ENCODE peak calls at places on chromosomes 1 and 21, in four cellular contexts. One of them, this sample, is unnamed.

GRCh38 chr1:203127672-203128611 is at the start of gene ADORA1:
- DNase-seq in NCI-H2029 treated with DMSO at 0.1 percent for 48 hours: no peak
- DNase-seq in HuH-7.5: peak
- DNase-seq in fibroblast of mammary gland: peak
- DNase-seq in this sample: no peak

GRCh38 chr1:220093361-220094015 is 444 bp upstream of the IARS2 start:
- DNase-seq in NCI-H2029 treated with DMSO at 0.1 percent for 48 hours: peak
- DNase-seq in HuH-7.5: no peak
- DNase-seq in fibroblast of mammary gland: peak
- DNase-seq in this sample: no peak

GRCh38 chr1:247885011-247885410 is 10.4 kb upstream of the OR2W3 start:
- DNase-seq in NCI-H2029 treated with DMSO at 0.1 percent for 48 hours: no peak
- DNase-seq in HuH-7.5: no peak
- DNase-seq in fibroblast of mammary gland: peak
- DNase-seq in this sample: no peak

GRCh38 chr1:223014142-223014873 is 128.7 kb downstream of the TLR5 start:
- DNase-seq in NCI-H2029 treated with DMSO at 0.1 percent for 48 hours: no peak
- DNase-seq in HuH-7.5: no peak
- DNase-seq in fibroblast of mammary gland: no peak
- DNase-seq in this sample: no peak

GRCh38 chr1:117600966-117601365 is 4.9 kb upstream of the TENT5C start:
- DNase-seq in NCI-H2029 treated with DMSO at 0.1 percent for 48 hours: no peak
- DNase-seq in HuH-7.5: no peak
- DNase-seq in fibroblast of mammary gland: peak
- DNase-seq in this sample: no peak

GRCh38 chr1:8189931-8190483 is 127.9 kb upstream of the SLC45A1 start:
- DNase-seq in NCI-H2029 treated with DMSO at 0.1 percent for 48 hours: no peak
- DNase-seq in HuH-7.5: no peak
- DNase-seq in fibroblast of mammary gland: peak
- DNase-seq in this sample: no peak

GRCh38 chr1:182889997-182890396 is 50.9 kb downstream of the DHX9 start:
- DNase-seq in NCI-H2029 treated with DMSO at 0.1 percent for 48 hours: no peak
- DNase-seq in HuH-7.5: no peak
- DNase-seq in fibroblast of mammary gland: peak
- DNase-seq in this sample: no peak

GRCh38 chr21:26717146-26717739 is 128.0 kb downstream of the ADAMTS1 start:
- DNase-seq in NCI-H2029 treated with DMSO at 0.1 percent for 48 hours: no peak
- DNase-seq in HuH-7.5: no peak
- DNase-seq in fibroblast of mammary gland: peak
- DNase-seq in this sample: no peak

GRCh38 chr1:230333590-230334446 is 92.3 kb downstream of the PGBD5 start:
- DNase-seq in NCI-H2029 treated with DMSO at 0.1 percent for 48 hours: no peak
- DNase-seq in HuH-7.5: no peak
- DNase-seq in fibroblast of mammary gland: no peak
- DNase-seq in this sample: no peak

GRCh38 chr1:108531429-108531828 is 28.5 kb upstream of the EEIG2 start:
- DNase-seq in NCI-H2029 treated with DMSO at 0.1 percent for 48 hours: no peak
- DNase-seq in HuH-7.5: no peak
- DNase-seq in fibroblast of mammary gland: no peak
- DNase-seq in this sample: no peak

GRCh38 chr1:10272274-10272673 is 61.9 kb downstream of the KIF1B start:
- DNase-seq in NCI-H2029 treated with DMSO at 0.1 percent for 48 hours: no peak
- DNase-seq in HuH-7.5: no peak
- DNase-seq in fibroblast of mammary gland: no peak
- DNase-seq in this sample: no peak

GRCh38 chr1:9196129-9197040 is 38.2 kb upstream of the H6PD start:
- DNase-seq in NCI-H2029 treated with DMSO at 0.1 percent for 48 hours: peak
- DNase-seq in HuH-7.5: no peak
- DNase-seq in fibroblast of mammary gland: peak
- DNase-seq in this sample: peak

GRCh38 chr1:228150021-228150457 is 309 bp downstream of the GJC2 start:
- DNase-seq in NCI-H2029 treated with DMSO at 0.1 percent for 48 hours: no peak
- DNase-seq in HuH-7.5: peak
- DNase-seq in fibroblast of mammary gland: no peak
- DNase-seq in this sample: no peak

GRCh38 chr1:108190686-108191416 is 9.3 kb downstream of the SLC25A24 start:
- DNase-seq in NCI-H2029 treated with DMSO at 0.1 percent for 48 hours: peak
- DNase-seq in HuH-7.5: no peak
- DNase-seq in fibroblast of mammary gland: no peak
- DNase-seq in this sample: no peak

GRCh38 chr1:7630378-7630777 is 140.7 kb upstream of the VAMP3 start:
- DNase-seq in NCI-H2029 treated with DMSO at 0.1 percent for 48 hours: no peak
- DNase-seq in HuH-7.5: no peak
- DNase-seq in fibroblast of mammary gland: no peak
- DNase-seq in this sample: no peak

GRCh38 chr1:218439541-218440295 is 94.6 kb downstream of the TGFB2 start:
- DNase-seq in NCI-H2029 treated with DMSO at 0.1 percent for 48 hours: no peak
- DNase-seq in HuH-7.5: no peak
- DNase-seq in fibroblast of mammary gland: no peak
- DNase-seq in this sample: no peak

GRCh38 chr1:185628102-185628501 is 106.1 kb upstream of the HMCN1 start:
- DNase-seq in NCI-H2029 treated with DMSO at 0.1 percent for 48 hours: no peak
- DNase-seq in HuH-7.5: no peak
- DNase-seq in fibroblast of mammary gland: no peak
- DNase-seq in this sample: no peak

This sample was measured in NCI-H510A.